ENCODE peak calls at places on chromosomes 2 and 18, in five cellular contexts. One of them, this sample, is unnamed.

GRCh38 chr2:36416370-36417165 is 61.0 kb downstream of the CRIM1 start:
- DNase-seq in heart right ventricle: peak; percentile 22
- DNase-seq in iris pigment epithelial cell: no peak
- DNase-seq in endothelial cell: no peak
- DNase-seq in left ventricle myocardium superior: peak; percentile 48
- DNase-seq in this sample: no peak

GRCh38 chr2:241516520-241516965 is 8.2 kb upstream of the STK25 start:
- DNase-seq in heart right ventricle: no peak
- DNase-seq in iris pigment epithelial cell: no peak
- DNase-seq in endothelial cell: no peak
- DNase-seq in left ventricle myocardium superior: no peak
- DNase-seq in this sample: no peak

GRCh38 chr2:96207778-96208143 is 866 bp downstream of the STARD7 start:
- DNase-seq in heart right ventricle: no peak
- DNase-seq in iris pigment epithelial cell: peak; percentile 18
- DNase-seq in endothelial cell: no peak
- DNase-seq in left ventricle myocardium superior: no peak
- DNase-seq in this sample: no peak

GRCh38 chr18:907171-907879 is 2.7 kb downstream of the ADCYAP1 start:
- DNase-seq in heart right ventricle: no peak
- DNase-seq in iris pigment epithelial cell: no peak
- DNase-seq in endothelial cell: peak; percentile 54
- DNase-seq in left ventricle myocardium superior: peak; percentile 41
- DNase-seq in this sample: peak; percentile 82

GRCh38 chr18:65750421-65751144 is at the start of gene CDH7:
- DNase-seq in heart right ventricle: no peak
- DNase-seq in iris pigment epithelial cell: no peak
- DNase-seq in endothelial cell: peak; percentile 53
- DNase-seq in left ventricle myocardium superior: no peak
- DNase-seq in this sample: peak; percentile 91

GRCh38 chr2:239787651-239788050 is 237.5 kb downstream of the NDUFA10 start:
- DNase-seq in heart right ventricle: no peak
- DNase-seq in iris pigment epithelial cell: no peak
- DNase-seq in endothelial cell: no peak
- DNase-seq in left ventricle myocardium superior: no peak
- DNase-seq in this sample: peak; percentile 2

GRCh38 chr2:14678754-14679153 is 46.2 kb downstream of the LRATD1 start:
- DNase-seq in heart right ventricle: no peak
- DNase-seq in iris pigment epithelial cell: peak; percentile 10
- DNase-seq in endothelial cell: no peak
- DNase-seq in left ventricle myocardium superior: no peak
- DNase-seq in this sample: no peak

GRCh38 chr18:21443776-21444464 is 156.6 kb downstream of the ESCO1 start:
- DNase-seq in heart right ventricle: no peak
- DNase-seq in iris pigment epithelial cell: no peak
- DNase-seq in endothelial cell: no peak
- DNase-seq in left ventricle myocardium superior: no peak
- DNase-seq in this sample: no peak

GRCh38 chr2:105184420-105184819 is 57.1 kb upstream of the GPR45 start:
- DNase-seq in heart right ventricle: no peak
- DNase-seq in iris pigment epithelial cell: no peak
- DNase-seq in endothelial cell: no peak
- DNase-seq in left ventricle myocardium superior: no peak
- DNase-seq in this sample: no peak

GRCh38 chr2:203650860-203651613 is 55.4 kb upstream of the CD28 start:
- DNase-seq in heart right ventricle: peak; percentile 42
- DNase-seq in iris pigment epithelial cell: peak; percentile 74
- DNase-seq in endothelial cell: no peak
- DNase-seq in left ventricle myocardium superior: no peak
- DNase-seq in this sample: peak; percentile 36

GRCh38 chr2:23590227-23590869 is 205.4 kb downstream of the KLHL29 start:
- DNase-seq in heart right ventricle: no peak
- DNase-seq in iris pigment epithelial cell: no peak
- DNase-seq in endothelial cell: no peak
- DNase-seq in left ventricle myocardium superior: no peak
- DNase-seq in this sample: no peak

GRCh38 chr2:172457606-172458005 is 30.2 kb downstream of the ITGA6 start:
- DNase-seq in heart right ventricle: no peak
- DNase-seq in iris pigment epithelial cell: no peak
- DNase-seq in endothelial cell: no peak
- DNase-seq in left ventricle myocardium superior: no peak
- DNase-seq in this sample: no peak

GRCh38 chr2:241217320-241218031 is 29.0 kb downstream of the ANO7 start:
- DNase-seq in heart right ventricle: peak; percentile 59
- DNase-seq in iris pigment epithelial cell: peak; percentile 77
- DNase-seq in endothelial cell: peak; percentile 66
- DNase-seq in left ventricle myocardium superior: peak; percentile 86
- DNase-seq in this sample: peak; percentile 82

GRCh38 chr2:235668782-235669181 is 174.9 kb downstream of the AGAP1 start:
- DNase-seq in heart right ventricle: no peak
- DNase-seq in iris pigment epithelial cell: no peak
- DNase-seq in endothelial cell: no peak
- DNase-seq in left ventricle myocardium superior: no peak
- DNase-seq in this sample: no peak

GRCh38 chr2:159155315-159155714 is 131.2 kb downstream of the WDSUB1 start:
- DNase-seq in heart right ventricle: no peak
- DNase-seq in iris pigment epithelial cell: no peak
- DNase-seq in endothelial cell: no peak
- DNase-seq in left ventricle myocardium superior: no peak
- DNase-seq in this sample: no peak

GRCh38 chr2:146764301-146764700 is 1080.5 kb upstream of the ACVR2A start:
- DNase-seq in heart right ventricle: no peak
- DNase-seq in iris pigment epithelial cell: peak; percentile 30
- DNase-seq in endothelial cell: no peak
- DNase-seq in left ventricle myocardium superior: no peak
- DNase-seq in this sample: no peak

GRCh38 chr2:39435254-39435653 is 1.8 kb downstream of the MAP4K3 start:
- DNase-seq in heart right ventricle: no peak
- DNase-seq in iris pigment epithelial cell: peak; percentile 44
- DNase-seq in endothelial cell: peak; percentile 6
- DNase-seq in left ventricle myocardium superior: no peak
- DNase-seq in this sample: peak; percentile 33

GRCh38 chr2:135512099-135512498 is 18.9 kb downstream of the ZRANB3 start:
- DNase-seq in heart right ventricle: no peak
- DNase-seq in iris pigment epithelial cell: peak; percentile 49
- DNase-seq in endothelial cell: no peak
- DNase-seq in left ventricle myocardium superior: no peak
- DNase-seq in this sample: no peak

GRCh38 chr2:134207589-134208209 is 46.2 kb upstream of the MGAT5 start:
- DNase-seq in heart right ventricle: peak; percentile 60
- DNase-seq in iris pigment epithelial cell: peak; percentile 57
- DNase-seq in endothelial cell: peak; percentile 52
- DNase-seq in left ventricle myocardium superior: peak; percentile 64
- DNase-seq in this sample: peak; percentile 78

GRCh38 chr18:2723207-2723606 is 67.7 kb downstream of the SMCHD1 start:
- DNase-seq in heart right ventricle: no peak
- DNase-seq in iris pigment epithelial cell: no peak
- DNase-seq in endothelial cell: no peak
- DNase-seq in left ventricle myocardium superior: no peak
- DNase-seq in this sample: no peak

GRCh38 chr2:96111823-96112500 is 4.4 kb downstream of the ADRA2B start:
- DNase-seq in heart right ventricle: no peak
- DNase-seq in iris pigment epithelial cell: no peak
- DNase-seq in endothelial cell: no peak
- DNase-seq in left ventricle myocardium superior: no peak
- DNase-seq in this sample: no peak

GRCh38 chr18:76246579-76246978 is 248.5 kb downstream of the ZNF516 start:
- DNase-seq in heart right ventricle: peak; percentile 37
- DNase-seq in iris pigment epithelial cell: no peak
- DNase-seq in endothelial cell: no peak
- DNase-seq in left ventricle myocardium superior: no peak
- DNase-seq in this sample: no peak

GRCh38 chr18:7259482-7259881 is 28.6 kb downstream of the LRRC30 start:
- DNase-seq in heart right ventricle: peak; percentile 26
- DNase-seq in iris pigment epithelial cell: no peak
- DNase-seq in endothelial cell: no peak
- DNase-seq in left ventricle myocardium superior: no peak
- DNase-seq in this sample: no peak

GRCh38 chr18:74050807-74051206 is 96.8 kb downstream of the FBXO15 start:
- DNase-seq in heart right ventricle: no peak
- DNase-seq in iris pigment epithelial cell: no peak
- DNase-seq in endothelial cell: no peak
- DNase-seq in left ventricle myocardium superior: no peak
- DNase-seq in this sample: no peak

GRCh38 chr18:13558790-13559189 is 167.6 kb downstream of the FAM210A start:
- DNase-seq in heart right ventricle: no peak
- DNase-seq in iris pigment epithelial cell: no peak
- DNase-seq in endothelial cell: no peak
- DNase-seq in left ventricle myocardium superior: no peak
- DNase-seq in this sample: no peak

GRCh38 chr2:161415467-161416293 is 417 bp upstream of the TBR1 start:
- DNase-seq in heart right ventricle: no peak
- DNase-seq in iris pigment epithelial cell: no peak
- DNase-seq in endothelial cell: no peak
- DNase-seq in left ventricle myocardium superior: no peak
- DNase-seq in this sample: peak; percentile 79

GRCh38 chr2:14633031-14633430 is 514 bp downstream of the LRATD1 start:
- DNase-seq in heart right ventricle: no peak
- DNase-seq in iris pigment epithelial cell: no peak
- DNase-seq in endothelial cell: peak; percentile 11
- DNase-seq in left ventricle myocardium superior: peak; percentile 25
- DNase-seq in this sample: peak; percentile 22

GRCh38 chr2:222548997-222549396 is 106.9 kb downstream of the FARSB start:
- DNase-seq in heart right ventricle: no peak
- DNase-seq in iris pigment epithelial cell: no peak
- DNase-seq in endothelial cell: no peak
- DNase-seq in left ventricle myocardium superior: no peak
- DNase-seq in this sample: no peak

GRCh38 chr18:79503891-79504475 is 108.3 kb downstream of the NFATC1 start:
- DNase-seq in heart right ventricle: no peak
- DNase-seq in iris pigment epithelial cell: no peak
- DNase-seq in endothelial cell: no peak
- DNase-seq in left ventricle myocardium superior: peak; percentile 5
- DNase-seq in this sample: no peak

GRCh38 chr2:40488927-40489677 is 37.2 kb upstream of the SLC8A1 start:
- DNase-seq in heart right ventricle: no peak
- DNase-seq in iris pigment epithelial cell: no peak
- DNase-seq in endothelial cell: no peak
- DNase-seq in left ventricle myocardium superior: no peak
- DNase-seq in this sample: no peak

GRCh38 chr2:38797276-38797675 is 19.3 kb downstream of the GEMIN6 start:
- DNase-seq in heart right ventricle: no peak
- DNase-seq in iris pigment epithelial cell: peak; percentile 25
- DNase-seq in endothelial cell: no peak
- DNase-seq in left ventricle myocardium superior: no peak
- DNase-seq in this sample: no peak

GRCh38 chr2:218986148-218986761 is 1.3 kb upstream of the FEV start:
- DNase-seq in heart right ventricle: no peak
- DNase-seq in iris pigment epithelial cell: no peak
- DNase-seq in endothelial cell: no peak
- DNase-seq in left ventricle myocardium superior: no peak
- DNase-seq in this sample: no peak

GRCh38 chr2:172734711-172735645 is 667 bp upstream of the RAPGEF4 start:
- DNase-seq in heart right ventricle: no peak
- DNase-seq in iris pigment epithelial cell: no peak
- DNase-seq in endothelial cell: no peak
- DNase-seq in left ventricle myocardium superior: no peak
- DNase-seq in this sample: peak; percentile 30

GRCh38 chr2:222671259-222672067 is at the start of gene MOGAT1:
- DNase-seq in heart right ventricle: peak; percentile 8
- DNase-seq in iris pigment epithelial cell: no peak
- DNase-seq in endothelial cell: peak; percentile 43
- DNase-seq in left ventricle myocardium superior: peak; percentile 74
- DNase-seq in this sample: peak; percentile 64

GRCh38 chr2:72146357-72147302 is 1.0 kb downstream of the CYP26B1 start:
- DNase-seq in heart right ventricle: no peak
- DNase-seq in iris pigment epithelial cell: no peak
- DNase-seq in endothelial cell: peak; percentile 6
- DNase-seq in left ventricle myocardium superior: no peak
- DNase-seq in this sample: peak; percentile 27

GRCh38 chr2:222982010-222982908 is 69.7 kb upstream of the KCNE4 start:
- DNase-seq in heart right ventricle: peak; percentile 47
- DNase-seq in iris pigment epithelial cell: peak; percentile 88
- DNase-seq in endothelial cell: peak; percentile 13
- DNase-seq in left ventricle myocardium superior: peak; percentile 34
- DNase-seq in this sample: no peak

GRCh38 chr2:103552775-103553174 is 790.9 kb downstream of the TMEM182 start:
- DNase-seq in heart right ventricle: no peak
- DNase-seq in iris pigment epithelial cell: no peak
- DNase-seq in endothelial cell: no peak
- DNase-seq in left ventricle myocardium superior: no peak
- DNase-seq in this sample: no peak

GRCh38 chr2:122999823-123000222 is 1025.3 kb upstream of the CNTNAP5 start:
- DNase-seq in heart right ventricle: no peak
- DNase-seq in iris pigment epithelial cell: no peak
- DNase-seq in endothelial cell: no peak
- DNase-seq in left ventricle myocardium superior: no peak
- DNase-seq in this sample: no peak

GRCh38 chr18:57989536-57989935 is 54.5 kb upstream of the NEDD4L start:
- DNase-seq in heart right ventricle: no peak
- DNase-seq in iris pigment epithelial cell: no peak
- DNase-seq in endothelial cell: no peak
- DNase-seq in left ventricle myocardium superior: no peak
- DNase-seq in this sample: no peak

GRCh38 chr2:88933980-88934379 is 242.5 kb downstream of the RPIA start:
- DNase-seq in heart right ventricle: no peak
- DNase-seq in iris pigment epithelial cell: peak; percentile 18
- DNase-seq in endothelial cell: no peak
- DNase-seq in left ventricle myocardium superior: no peak
- DNase-seq in this sample: no peak

This sample was measured in D341Med.